ENCODE peak calls at places on chromosomes 12 and 14, in eight cellular contexts. W is activated naive CD4-positive, alpha-beta T cell treated with anti-CD3 and anti-CD28 coated beads, Interleukin-2, amount 10 ng/mL, durations not matched to agents 7 days and 5 days; Z is H7; J is GM23338; D is G401; H is neural progenitor cell; B is HS-27A; V is stimulated activated CD4-positive, alpha-beta T cell treated with anti-CD3 and anti-CD28 coated beads, Interleukin-1b, Interleukin-23, amount 100 ng/mL, for 4 hours. Q is an unnamed sample.

GRCh38 chr14:68470361-68470760 is 322.5 kb downstream of the ZFP36L1 start:
- DNase-seq in W (no peak), Z (no peak), J (no peak), D (no peak), H (no peak), B (no peak), V (no peak), Q (no peak)

GRCh38 chr12:5571115-5571514 is 139.2 kb downstream of the NTF3 start:
- DNase-seq in W (no peak), Z (no peak), J (no peak), D (no peak), H (no peak), B (no peak), V (no peak), Q (no peak)

GRCh38 chr12:69350002-69350626 is 1.9 kb downstream of the LYZ start:
- DNase-seq in W (no peak), Z (no peak), J (no peak), D (no peak), H (no peak), B (no peak), V (no peak), Q (no peak)

GRCh38 chr12:89960607-89961394 is 252.2 kb upstream of the ATP2B1 start:
- DNase-seq in W (no peak), Z (no peak), J (no peak), D (no peak), H (no peak), B (no peak), V (no peak), Q (no peak)

GRCh38 chr14:54267172-54267571 is 129.6 kb upstream of the CDKN3 start:
- DNase-seq in W (no peak), Z (no peak), J (no peak), D (no peak), H (no peak), B (no peak), V (no peak), Q (no peak)

GRCh38 chr14:23357261-23357660 is 4.6 kb upstream of the SLC22A17 start:
- DNase-seq in W (no peak), Z (peak; percentile 14), J (no peak), D (no peak), H (no peak), B (no peak), V (no peak), Q (no peak)

GRCh38 chr12:20695232-20695631 is at the start of gene SLCO1C1:
- DNase-seq in W (no peak), Z (peak; percentile 6), J (peak; percentile 57), D (no peak), H (peak; percentile 49), B (no peak), V (no peak), Q (no peak)

GRCh38 chr12:131403676-131404075 is 307.2 kb upstream of the SFSWAP start:
- DNase-seq in W (no peak), Z (no peak), J (no peak), D (no peak), H (no peak), B (no peak), V (no peak), Q (no peak)

GRCh38 chr12:26318661-26319068 is 123.3 kb downstream of the SSPN start:
- DNase-seq in W (no peak), Z (no peak), J (no peak), D (no peak), H (no peak), B (peak; percentile 40), V (no peak), Q (no peak)

GRCh38 chr12:119544780-119545625 is 48.6 kb upstream of the TMEM233 start:
- DNase-seq in W (peak; percentile 65), Z (peak; percentile 66), J (peak; percentile 87), D (peak; percentile 76), H (peak; percentile 81), B (peak; percentile 31), V (peak; percentile 14), Q (peak; percentile 46)

GRCh38 chr14:55889124-55889523 is 229.1 kb upstream of the PELI2 start:
- DNase-seq in W (no peak), Z (no peak), J (no peak), D (no peak), H (no peak), B (no peak), V (no peak), Q (no peak)

GRCh38 chr12:113246478-113247122 is 25.3 kb downstream of the TPCN1 start:
- DNase-seq in W (no peak), Z (peak; percentile 64), J (peak; percentile 39), D (no peak), H (no peak), B (no peak), V (no peak), Q (no peak)

GRCh38 chr12:34403706-34404376 is 381.5 kb downstream of the ALG10 start:
- DNase-seq in W (peak; percentile 7), Z (peak; percentile 7), J (no peak), D (no peak), H (no peak), B (no peak), V (no peak), Q (no peak)